ENCODE peak calls at places on chromosome 4, in ten cellular contexts. E is cardiac muscle cell, H is spleen, V is GM13976, N is endothelial cell, A is heart left ventricle, P is coronary artery, M is HFF-Myc, G is breast epithelium, O is Calu3. B is an unnamed sample.

GRCh38 chr4:182643801-182644311 is 273.3 kb downstream of the DCTD start:
- DNase-seq in V (no peak), M (no peak), E (peak; percentile 64), N (no peak), A (no peak), H (no peak), G (no peak), P (peak; percentile 78), O (no peak), B (no peak)

GRCh38 chr4:149823770-149824221 is 8.2 kb upstream of the IQCM start:
- DNase-seq in M (peak; percentile 78), G (no peak), N (no peak), P (no peak), E (no peak), H (no peak), A (no peak), V (no peak), O (no peak), B (no peak)

GRCh38 chr4:5711479-5712184 is 631 bp downstream of the EVC start:
- DNase-seq in H (no peak), P (no peak), N (peak; percentile 33), E (no peak), M (no peak), A (no peak), V (no peak), G (no peak), O (no peak), B (no peak)

GRCh38 chr4:88907478-88907877 is 149.5 kb downstream of the FAM13A start:
- DNase-seq in A (no peak), P (no peak), G (no peak), V (no peak), O (no peak), H (no peak), E (no peak), N (no peak), M (no peak), B (no peak)

GRCh38 chr4:11120435-11120834 is 308.3 kb downstream of the HS3ST1 start:
- DNase-seq in V (no peak), N (no peak), M (no peak), P (no peak), O (no peak), G (no peak), A (no peak), H (no peak), E (no peak), B (no peak)

GRCh38 chr4:187961171-187961570 is 34.4 kb upstream of the ZFP42 start:
- DNase-seq in H (no peak), G (no peak), O (no peak), E (no peak), V (no peak), A (no peak), P (no peak), M (no peak), N (no peak), B (no peak)

GRCh38 chr4:40196724-40197281 is at the start of gene RHOH:
- DNase-seq in G (no peak), V (peak; percentile 45), E (no peak), P (no peak), M (no peak), N (peak; percentile 13), O (no peak), A (no peak), H (peak; percentile 83), B (no peak)

GRCh38 chr4:105944535-105944934 is 49.3 kb downstream of the NPNT start:
- DNase-seq in P (no peak), H (no peak), A (no peak), N (no peak), V (no peak), M (no peak), O (no peak), E (no peak), G (no peak), B (no peak)

GRCh38 chr4:4376074-4376473 is 10.8 kb upstream of the NSG1 start:
- DNase-seq in P (no peak), V (no peak), E (no peak), M (no peak), G (no peak), N (no peak), O (no peak), A (no peak), H (no peak), B (no peak)

GRCh38 chr4:15920723-15921591 is 17.6 kb downstream of the FGFBP1 start:
- DNase-seq in M (peak; percentile 96), N (no peak), E (peak; percentile 22), G (no peak), P (no peak), A (no peak), V (no peak), O (peak; percentile 78), H (no peak), B (peak; percentile 90)

GRCh38 chr4:88275516-88275915 is 8.8 kb downstream of the PPM1K start:
- DNase-seq in V (peak; percentile 25), A (no peak), H (no peak), P (no peak), O (no peak), N (no peak), E (no peak), M (no peak), G (no peak), B (no peak)

GRCh38 chr4:138911903-138912713 is 103.5 kb upstream of the NOCT start:
- DNase-seq in G (peak; percentile 71), M (no peak), H (no peak), O (peak; percentile 13), P (no peak), N (no peak), E (no peak), A (no peak), V (no peak), B (no peak)

DNA sequence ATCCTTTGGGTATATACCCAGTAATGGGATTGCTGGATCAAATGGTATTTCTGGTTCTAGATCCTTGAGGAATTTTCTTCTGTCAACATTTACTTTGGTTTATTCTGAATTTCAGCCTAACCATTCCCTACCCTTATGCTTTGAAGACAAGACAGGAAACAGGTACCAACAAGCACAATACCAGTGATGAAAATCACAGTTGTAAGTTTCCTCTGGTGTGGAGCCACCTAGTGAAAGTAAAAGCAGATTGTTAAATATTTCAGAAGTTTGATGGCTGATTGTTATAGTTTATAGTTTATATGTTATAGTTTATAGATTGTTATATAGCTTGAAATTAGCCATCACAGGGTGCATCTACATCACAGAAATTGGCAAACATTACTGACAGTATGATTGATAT is 104.5 kb upstream of the AGA start:
- DNase-seq in P (no peak), E (no peak), V (no peak), A (no peak), M (no peak), H (no peak), O (no peak), N (no peak), G (no peak), B (no peak)
- TF ChIP-seq CTCF in P (no peak), E (peak; percentile 18), V (no peak), A (no peak), M (no peak), H (no peak), O (no peak), N (no peak), G (no peak), B (no peak)

GRCh38 chr4:41360911-41361830 is 104.4 kb downstream of the UCHL1 start:
- DNase-seq in P (no peak), A (peak; percentile 66), G (peak; percentile 56), E (peak; percentile 45), N (peak; percentile 51), O (peak; percentile 34), H (peak; percentile 74), M (no peak), V (no peak), B (no peak)

GRCh38 chr4:41359836-41360213 is 103.1 kb downstream of the UCHL1 start:
- DNase-seq in P (no peak), H (no peak), E (no peak), O (no peak), A (no peak), G (no peak), M (no peak), V (no peak), N (no peak), B (no peak)

GRCh38 chr4:41360214-41360910 is 103.6 kb downstream of the UCHL1 start:
- DNase-seq in M (no peak), G (peak; percentile 59), V (peak; percentile 48), P (peak; percentile 84), E (peak; percentile 85), N (peak; percentile 71), H (peak; percentile 82), A (peak; percentile 89), O (peak; percentile 67), B (no peak)

GRCh38 chr4:41358626-41359025 is 101.9 kb downstream of the UCHL1 start:
- DNase-seq in O (no peak), M (no peak), A (peak; percentile 62), V (no peak), H (peak; percentile 36), N (no peak), P (no peak), E (no peak), G (no peak), B (no peak)

DNA sequence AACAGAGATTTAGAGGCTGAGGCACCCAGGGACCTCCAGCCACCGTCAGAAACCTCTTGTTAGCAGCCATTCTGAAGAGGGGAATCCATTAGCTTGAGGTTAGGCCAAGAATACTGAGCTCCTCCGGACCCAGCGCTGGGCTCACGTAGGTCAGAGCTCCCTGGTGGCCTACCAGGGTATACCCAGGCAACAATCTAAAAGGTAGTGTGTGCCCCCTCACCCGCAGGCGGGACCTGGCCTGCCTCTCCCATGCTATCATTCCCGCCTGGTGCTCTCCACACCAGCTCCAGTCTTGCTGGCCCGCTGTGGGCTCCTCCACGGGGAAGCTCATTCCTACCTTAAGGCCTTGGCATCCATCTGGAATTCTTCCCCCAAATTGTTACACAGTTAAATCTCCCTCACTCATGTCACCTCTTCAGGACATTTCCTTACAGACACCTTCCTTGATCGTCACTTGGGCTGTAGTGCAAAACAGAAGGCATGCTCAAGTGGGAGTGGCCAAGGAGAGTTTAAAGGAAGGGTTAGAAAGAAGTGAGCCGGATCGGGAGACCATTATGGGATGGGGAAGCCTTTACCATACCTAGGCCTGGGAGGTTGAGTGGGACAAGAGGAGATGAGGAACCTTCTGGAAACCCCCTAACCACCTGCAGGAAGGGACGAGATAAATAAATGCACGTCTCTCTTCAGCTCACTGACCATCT is 102.5 kb downstream of the UCHL1 start:
- DNase-seq in V (no peak), H (peak; percentile 60), N (peak; percentile 38), M (no peak), P (no peak), O (peak; percentile 23), E (no peak), A (no peak), G (no peak), B (no peak)
- TF ChIP-seq CTCF in V (no peak), H (no peak), N (no peak), M (no peak), P (no peak), O (no peak), E (peak; percentile 2), A (no peak), G (no peak), B (no peak)

GRCh38 chr4:154349829-154350228 is 141.8 kb downstream of the DCHS2 start:
- DNase-seq in A (no peak), N (no peak), O (no peak), E (peak; percentile 49), G (no peak), P (no peak), V (no peak), H (no peak), M (no peak), B (no peak)
- TF ChIP-seq CTCF in A (no peak), N (peak; percentile 46), O (peak; percentile 46), E (peak; percentile 12), G (no peak), P (no peak), V (no peak), H (no peak), M (peak; percentile 33), B (no peak)

GRCh38 chr4:145888393-145888792 is 50.2 kb downstream of the ZNF827 start:
- DNase-seq in G (no peak), A (no peak), M (no peak), O (no peak), P (no peak), V (no peak), N (no peak), E (no peak), H (no peak), B (no peak)
- TF ChIP-seq CTCF in G (no peak), A (no peak), M (peak; percentile 7), O (no peak), P (no peak), V (no peak), N (peak; percentile 42), E (no peak), H (no peak), B (no peak)